ENCODE peak calls at places on chromosomes 16 and 17, in ten cellular contexts. L is CD4-positive, alpha-beta T cell; B is H9; X is GM13976; N is cardiac muscle cell; J is WTC11; C is ovary; W is lower lobe of right lung; A is HCT116; G is sigmoid colon. R is an unnamed sample.

GRCh38 chr16:1870365-1871082 is 1.4 kb downstream of the MEIOB start:
- DNase-seq in L (no peak), B (no peak), X (no peak), N (no peak), J (no peak), C (no peak), W (no peak), A (peak; percentile 48), G (no peak), R (peak; percentile 13)

GRCh38 chr17:39063681-39064069 is 87.8 kb downstream of the PLXDC1 start:
- DNase-seq in L (no peak), B (no peak), X (no peak), N (no peak), J (no peak), C (no peak), W (no peak), A (no peak), G (no peak), R (no peak)

GRCh38 chr17:1649844-1650409 is at the start of gene RILP:
- DNase-seq in L (no peak), B (peak; percentile 85), X (peak; percentile 56), N (peak; percentile 95), J (peak; percentile 57), C (peak; percentile 76), W (peak; percentile 93), A (peak; percentile 24), G (peak; percentile 91), R (no peak)

GRCh38 chr16:51401673-51402072 is 250.6 kb upstream of the SALL1 start:
- DNase-seq in L (no peak), B (no peak), X (no peak), N (no peak), J (no peak), C (no peak), W (no peak), A (no peak), G (no peak), R (no peak)

GRCh38 chr16:85090873-85091521 is 21.3 kb downstream of the CIBAR2 start:
- DNase-seq in L (no peak), B (no peak), X (no peak), N (no peak), J (no peak), C (no peak), W (no peak), A (no peak), G (no peak), R (no peak)

GRCh38 chr17:30333503-30334240 is at the start of gene TMIGD1:
- DNase-seq in L (no peak), B (no peak), X (no peak), N (no peak), J (no peak), C (no peak), W (no peak), A (no peak), G (no peak), R (no peak)

GRCh38 chr17:80511222-80512180 is 33.1 kb upstream of the RPTOR start:
- DNase-seq in L (no peak), B (peak; percentile 82), X (no peak), N (peak; percentile 11), J (peak; percentile 74), C (no peak), W (no peak), A (no peak), G (no peak), R (no peak)

GRCh38 chr17:18002171-18002570 is 29.5 kb downstream of the DRC3 start:
- DNase-seq in L (no peak), B (no peak), X (no peak), N (no peak), J (no peak), C (no peak), W (no peak), A (no peak), G (no peak), R (no peak)

GRCh38 chr16:81446318-81447275 is 2.0 kb downstream of the CMIP start:
- DNase-seq in L (no peak), B (no peak), X (peak; percentile 59), N (no peak), J (no peak), C (no peak), W (no peak), A (no peak), G (no peak), R (no peak)

GRCh38 chr16:81444448-81445121 is at the start of gene CMIP:
- DNase-seq in L (peak; percentile 65), B (peak; percentile 82), X (peak; percentile 97), N (peak; percentile 92), J (peak; percentile 84), C (peak; percentile 88), W (peak; percentile 92), A (peak; percentile 50), G (peak; percentile 93), R (peak; percentile 83)

GRCh38 chr16:81445926-81446317 is 1.3 kb downstream of the CMIP start:
- DNase-seq in L (no peak), B (no peak), X (no peak), N (peak; percentile 57), J (no peak), C (peak; percentile 44), W (no peak), A (no peak), G (no peak), R (no peak)

GRCh38 chr16:81443688-81444447 is 740 bp upstream of the CMIP start:
- DNase-seq in L (no peak), B (peak; percentile 52), X (no peak), N (no peak), J (no peak), C (peak; percentile 60), W (peak; percentile 67), A (no peak), G (peak; percentile 79), R (no peak)

GRCh38 chr16:81445143-81445922 is 725 bp downstream of the CMIP start:
- DNase-seq in L (no peak), B (no peak), X (peak; percentile 77), N (peak; percentile 63), J (no peak), C (peak; percentile 47), W (peak; percentile 73), A (no peak), G (peak; percentile 78), R (peak; percentile 22)
- TF ChIP-seq CTCF in L (peak; percentile 10), B (peak; percentile 16), X (peak; percentile 39), N (peak; percentile 23), J (no peak), C (no peak), W (peak; percentile 46), A (peak; percentile 32), G (peak; percentile 17), R (peak; percentile 31)

DNA sequence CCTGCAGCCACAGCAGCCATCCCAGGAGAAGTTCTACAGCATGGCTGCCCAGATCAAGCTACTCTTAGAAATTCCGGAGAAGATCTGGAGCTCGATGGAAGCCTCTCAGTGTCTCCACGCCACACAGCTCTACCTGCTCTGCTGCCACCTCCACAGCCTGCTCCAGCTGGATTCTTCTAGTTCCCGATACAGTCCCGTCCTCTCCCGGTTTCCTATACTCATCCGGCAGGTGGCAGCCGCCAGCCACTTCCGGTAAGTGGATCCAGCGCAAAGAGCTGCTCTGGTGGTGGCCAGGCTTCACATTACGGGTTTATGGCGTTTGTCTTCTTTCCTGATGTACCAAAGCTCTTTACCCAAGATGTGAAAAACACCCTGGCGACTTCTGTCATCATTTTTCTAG is 3.6 kb downstream of the COG1 start:
- DNase-seq in L (no peak), B (peak; percentile 85), X (no peak), N (peak; percentile 57), J (peak; percentile 50), C (peak; percentile 37), W (peak; percentile 58), A (no peak), G (peak; percentile 69), R (no peak)
- TF ChIP-seq CTCF in L (no peak), B (peak; percentile 52), X (no peak), N (peak; percentile 58), J (no peak), C (no peak), W (peak; percentile 33), A (peak; percentile 44), G (peak; percentile 16), R (no peak)

DNA sequence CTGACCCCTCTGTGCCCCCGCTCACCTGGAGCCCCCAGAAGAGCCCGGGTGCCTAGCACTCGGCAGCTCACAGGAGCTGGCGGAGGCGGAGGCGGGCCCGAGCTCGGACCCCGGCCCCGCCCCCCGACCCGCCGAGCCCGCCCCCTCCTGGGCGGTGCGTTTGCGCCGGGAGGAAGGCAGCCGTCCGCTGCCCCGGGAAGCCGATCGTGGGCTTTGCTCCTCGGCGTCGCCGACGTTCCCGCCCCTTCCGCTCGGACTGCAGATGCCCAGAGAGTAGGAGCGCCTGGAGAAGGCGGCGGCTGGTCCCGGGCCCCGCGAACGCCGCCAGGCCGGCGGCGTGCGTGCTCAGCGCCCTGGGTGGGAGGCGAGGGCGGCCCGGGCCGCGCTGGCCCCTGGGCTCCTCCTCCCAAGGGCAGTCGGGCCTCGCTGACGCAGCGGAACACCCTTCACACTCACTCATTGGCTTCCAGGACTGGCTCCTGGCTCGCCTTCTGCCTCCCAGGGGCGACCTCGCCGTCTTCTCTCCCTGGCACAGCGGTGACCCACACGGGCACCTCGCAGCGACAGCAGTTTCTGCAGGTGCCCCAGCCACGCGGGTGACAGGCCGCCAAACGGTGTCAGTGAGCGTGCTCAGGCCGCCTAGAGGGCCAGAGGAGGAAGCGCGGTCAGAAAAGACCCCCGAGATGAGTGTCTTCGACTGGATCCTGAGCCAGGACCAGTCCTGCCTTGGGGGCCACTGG is at the start of gene PLSCR3:
- DNase-seq in L (peak; percentile 68), B (peak; percentile 96), X (peak; percentile 97), N (peak; percentile 89), J (peak; percentile 87), C (peak; percentile 87), W (peak; percentile 91), A (no peak), G (peak; percentile 93), R (peak; percentile 87)
- TF ChIP-seq CTCF in L (peak; percentile 20), B (peak; percentile 64), X (peak; percentile 35), N (peak; percentile 40), J (no peak), C (peak; percentile 42), W (no peak), A (peak; percentile 47), G (no peak), R (peak; percentile 50)

GRCh38 chr17:79458356-79458755 is 152.5 kb downstream of the RBFOX3 start:
- DNase-seq in L (no peak), B (no peak), X (no peak), N (no peak), J (no peak), C (no peak), W (no peak), A (no peak), G (no peak), R (no peak)

GRCh38 chr17:79459003-79459655 is 151.7 kb downstream of the RBFOX3 start:
- DNase-seq in L (no peak), B (peak; percentile 52), X (no peak), N (no peak), J (no peak), C (no peak), W (no peak), A (no peak), G (no peak), R (no peak)

GRCh38 chr17:79459846-79460245 is 151.0 kb downstream of the RBFOX3 start:
- DNase-seq in L (no peak), B (no peak), X (no peak), N (no peak), J (no peak), C (no peak), W (no peak), A (no peak), G (no peak), R (no peak)

GRCh38 chr17:79463421-79464309 is 147.2 kb downstream of the RBFOX3 start:
- DNase-seq in L (no peak), B (no peak), X (no peak), N (no peak), J (no peak), C (no peak), W (no peak), A (no peak), G (no peak), R (no peak)

DNA sequence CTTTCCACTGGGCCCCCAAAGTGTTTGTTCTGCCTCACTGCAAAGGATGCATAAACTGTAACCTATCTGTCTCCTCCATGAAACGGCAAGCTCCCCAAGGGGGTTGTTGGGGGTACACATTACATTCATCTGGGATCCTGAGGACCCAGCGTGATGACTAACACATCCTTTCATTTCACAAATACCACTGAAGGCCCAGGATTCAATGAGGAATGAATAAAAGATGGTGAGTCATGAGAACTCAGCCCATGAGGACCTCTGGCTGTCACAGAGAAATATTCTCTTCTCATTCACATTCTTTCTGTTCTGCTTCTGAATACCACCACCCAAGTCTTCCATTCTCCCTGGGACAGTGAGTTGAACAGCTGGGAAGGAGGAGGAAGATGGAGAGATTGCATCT is 149.8 kb downstream of the RBFOX3 start:
- DNase-seq in L (no peak), B (no peak), X (no peak), N (no peak), J (no peak), C (no peak), W (no peak), A (no peak), G (no peak), R (peak; percentile 31)
- TF ChIP-seq CTCF in L (no peak), B (no peak), X (no peak), N (no peak), J (no peak), C (no peak), W (no peak), A (no peak), G (no peak), R (no peak)

R was measured in A673.